ENCODE peak calls at places on chromosomes 13 and 19, in nine cellular contexts. A is epithelial cell of proximal tubule; N is GM10248; C is NCI-H748 treated with DMSO at 0.1 percent for 48 hours; U is stimulated activated CD4-positive, alpha-beta T cell treated with anti-CD3 and anti-CD28 coated beads, Interleukin-2, amount 100 ng/mL, for 48 hours; S is T-cell; G is astrocyte of the spinal cord; O is T47D; W is nephron progenitor cell. Q is an unnamed sample.

GRCh38 chr19:54133312-54133956 is 4.1 kb upstream of the CNOT3 start:
- DNase-seq in G (no peak), S (no peak), O (peak), U (no peak), N (no peak), W (peak), A (no peak), C (no peak), Q (peak)

GRCh38 chr19:17997969-17998826 is 9.8 kb upstream of the ARRDC2 start:
- DNase-seq in U (no peak), S (no peak), A (no peak), N (no peak), O (no peak), G (no peak), W (peak), C (no peak), Q (no peak)

GRCh38 chr19:16013851-16014840 is 62.1 kb upstream of the TPM4 start:
- DNase-seq in S (no peak), C (no peak), A (no peak), W (no peak), U (no peak), O (no peak), N (no peak), G (no peak), Q (no peak)

GRCh38 chr13:113969311-113969972 is 4.4 kb downstream of the C13orf46 start:
- DNase-seq in G (no peak), N (no peak), U (no peak), C (no peak), W (no peak), O (no peak), A (no peak), S (no peak), Q (no peak)

GRCh38 chr13:26300140-26300539 is 46.2 kb downstream of the CDK8 start:
- DNase-seq in C (no peak), G (peak), W (no peak), S (no peak), N (no peak), A (no peak), O (no peak), U (no peak), Q (no peak)

GRCh38 chr13:109783815-109784589 is 2.4 kb downstream of the IRS2 start:
- DNase-seq in S (peak), G (peak), C (no peak), A (no peak), O (no peak), N (no peak), W (no peak), U (no peak), Q (no peak)

GRCh38 chr19:29211562-29212416 is 1.2 kb downstream of the UQCRFS1 start:
- DNase-seq in C (no peak), A (no peak), U (no peak), S (no peak), O (no peak), G (peak), N (no peak), W (no peak), Q (no peak)

GRCh38 chr19:15154002-15154612 is 46.7 kb downstream of the NOTCH3 start:
- DNase-seq in O (peak), U (peak), S (no peak), C (peak), N (no peak), A (no peak), G (peak), W (peak), Q (no peak)

GRCh38 chr19:4713384-4713951 is 10.2 kb downstream of the DPP9 start:
- DNase-seq in O (no peak), G (peak), U (no peak), N (no peak), C (no peak), S (no peak), W (no peak), A (peak), Q (no peak)

GRCh38 chr19:17872251-17873001 is 681 bp downstream of the SLC5A5 start:
- DNase-seq in C (no peak), U (no peak), O (no peak), N (no peak), W (no peak), A (no peak), S (no peak), G (no peak), Q (no peak)

GRCh38 chr19:5561559-5561958 is 6.2 kb downstream of the TINCR start:
- DNase-seq in O (no peak), A (no peak), G (no peak), C (no peak), S (no peak), W (no peak), N (no peak), U (no peak), Q (no peak)

GRCh38 chr19:14004619-14005380 is 1.3 kb downstream of the RFX1 start:
- DNase-seq in U (no peak), C (no peak), O (no peak), A (no peak), G (no peak), S (no peak), N (no peak), W (no peak), Q (no peak)

GRCh38 chr13:80339841-80340642 is 884 bp downstream of the SPRY2 start:
- DNase-seq in S (no peak), O (peak), G (peak), C (peak), U (peak), A (no peak), W (peak), N (peak), Q (peak)

GRCh38 chr13:84994582-84994981 is 804.6 kb downstream of the SLITRK6 start:
- DNase-seq in W (no peak), O (no peak), N (no peak), A (peak), U (no peak), G (peak), S (no peak), C (no peak), Q (no peak)

GRCh38 chr13:76773695-76774094 is 112.5 kb downstream of the KCTD12 start:
- DNase-seq in W (no peak), S (no peak), G (no peak), O (no peak), C (no peak), N (no peak), U (no peak), A (no peak), Q (no peak)

GRCh38 chr19:10946964-10947657 is 13.7 kb upstream of the SMARCA4 start:
- DNase-seq in A (peak), S (no peak), N (no peak), U (no peak), W (no peak), G (peak), O (no peak), C (no peak), Q (no peak)

GRCh38 chr19:29769997-29770396 is 41.8 kb upstream of the CCNE1 start:
- DNase-seq in O (no peak), A (no peak), W (no peak), N (no peak), G (no peak), U (no peak), S (no peak), C (no peak), Q (no peak)

GRCh38 chr19:19489804-19490204 is 25.5 kb downstream of the TSSK6 start:
- DNase-seq in S (no peak), N (no peak), A (no peak), G (no peak), W (no peak), O (no peak), U (no peak), C (no peak), Q (no peak)

GRCh38 chr19:3670796-3671679 is 29.2 kb downstream of the PIP5K1C start:
- DNase-seq in G (peak), C (no peak), W (no peak), U (no peak), N (peak), S (no peak), O (no peak), A (no peak), Q (no peak)

GRCh38 chr13:54175470-54175869 is 1146.9 kb downstream of the OLFM4 start:
- DNase-seq in U (no peak), O (no peak), W (no peak), A (no peak), S (no peak), C (no peak), N (no peak), G (no peak), Q (no peak)

GRCh38 chr13:105338773-105339172 is 1196.7 kb downstream of the EFNB2 start:
- DNase-seq in S (no peak), G (no peak), U (no peak), W (no peak), N (no peak), O (no peak), A (no peak), C (no peak), Q (no peak)

GRCh38 chr19:36627057-36627456 is 21.9 kb downstream of the ZNF382 start:
- DNase-seq in S (no peak), U (no peak), O (no peak), W (no peak), G (no peak), A (no peak), N (no peak), C (no peak), Q (no peak)

GRCh38 chr19:32363175-32363574 is 17.8 kb downstream of the ZNF507 start:
- DNase-seq in O (peak), S (no peak), U (no peak), G (no peak), A (no peak), C (no peak), W (no peak), N (no peak), Q (no peak)

GRCh38 chr13:97256343-97256783 is 34.2 kb downstream of the MBNL2 start:
- DNase-seq in W (no peak), N (no peak), A (peak), G (peak), S (no peak), C (no peak), O (peak), U (no peak), Q (no peak)

GRCh38 chr13:79771493-79771892 is 290.5 kb downstream of the NDFIP2 start:
- DNase-seq in C (no peak), S (no peak), N (no peak), G (no peak), A (no peak), W (no peak), U (no peak), O (no peak), Q (no peak)

GRCh38 chr13:66128692-66129269 is 1101.4 kb downstream of the PCDH9 start:
- DNase-seq in U (no peak), W (no peak), G (no peak), C (no peak), O (no peak), N (peak), A (no peak), S (no peak), Q (no peak)

GRCh38 chr19:5154799-5155426 is 185.7 kb downstream of the PTPRS start:
- DNase-seq in C (no peak), A (no peak), O (no peak), N (no peak), G (no peak), S (no peak), U (no peak), W (no peak), Q (no peak)

GRCh38 chr19:34402074-34402600 is 2.1 kb upstream of the PDCD2L start:
- DNase-seq in S (no peak), W (no peak), U (no peak), N (no peak), O (no peak), A (no peak), G (no peak), C (no peak), Q (no peak)

GRCh38 chr19:39867133-39867532 is 21.0 kb upstream of the FBL start:
- DNase-seq in N (no peak), W (no peak), S (no peak), U (no peak), G (no peak), C (no peak), O (no peak), A (no peak), Q (no peak)

GRCh38 chr13:51331354-51331861 is 8.1 kb upstream of the SERPINE3 start:
- DNase-seq in U (no peak), N (peak), A (no peak), O (no peak), W (no peak), S (no peak), G (no peak), C (no peak), Q (no peak)

GRCh38 chr13:97268772-97269171 is 46.6 kb downstream of the MBNL2 start:
- DNase-seq in A (no peak), S (no peak), W (no peak), C (no peak), U (no peak), N (no peak), G (no peak), O (no peak), Q (no peak)